ENCODE peak calls at places on chromosomes 1 and 21, in five cellular contexts. K is HepG2, H is IMR-90, M is H1, A is K562. O is an unnamed sample.

GRCh38 chr1:223545325-223545724 is 120.2 kb downstream of the CAPN8 start:
- DNase-seq in K (no peak), A (no peak), H (no peak), M (no peak), O (no peak)

GRCh38 chr1:47709302-47710074 is 271.6 kb downstream of the FOXD2 start:
- DNase-seq in A (peak; percentile 39), K (no peak), H (no peak), M (peak; percentile 78), O (peak; percentile 44)

GRCh38 chr1:31405578-31406245 is 7.3 kb upstream of the SERINC2 start:
- DNase-seq in M (no peak), K (no peak), H (no peak), A (no peak), O (no peak)

GRCh38 chr1:12615166-12615915 is 2.7 kb downstream of the DHRS3 start:
- DNase-seq in K (no peak), A (no peak), M (no peak), H (peak; percentile 49), O (no peak)

GRCh38 chr1:31263408-31263807 is 23.7 kb upstream of the NKAIN1 start:
- DNase-seq in K (no peak), A (no peak), M (no peak), H (no peak), O (no peak)

GRCh38 chr21:33962290-33962689 is 46.7 kb upstream of the ATP5PO start:
- DNase-seq in A (no peak), K (no peak), H (no peak), M (no peak), O (no peak)

GRCh38 chr1:45924736-45925135 is 121.3 kb downstream of the MAST2 start:
- DNase-seq in K (no peak), H (peak; percentile 50), A (no peak), M (no peak), O (no peak)

GRCh38 chr1:53945183-53945432 is 391 bp downstream of the IFT25 start:
- DNase-seq in K (no peak), A (no peak), M (no peak), H (no peak), O (no peak)

GRCh38 chr21:15023782-15024181 is 41.0 kb downstream of the NRIP1 start:
- DNase-seq in M (no peak), A (no peak), K (no peak), H (peak; percentile 70), O (no peak)

GRCh38 chr1:66478116-66478515 is 55.8 kb upstream of the SGIP1 start:
- DNase-seq in A (no peak), M (no peak), H (peak; percentile 54), K (no peak), O (peak; percentile 3)

GRCh38 chr1:80403472-80403893 is 1397.0 kb upstream of the ADGRL4 start:
- DNase-seq in K (no peak), H (no peak), M (no peak), A (no peak), O (no peak)

GRCh38 chr1:20185834-20186782 is at the start of the genes PLA2G2C and UBXN10:
- DNase-seq in A (peak; percentile 94), M (peak; percentile 85), H (no peak), K (peak; percentile 13), O (no peak)

GRCh38 chr1:49864597-49864996 is 159.2 kb downstream of the AGBL4 start:
- DNase-seq in K (no peak), H (no peak), A (no peak), M (no peak), O (no peak)
- TF ChIP-seq MAFK in K (no peak), H (no peak), A (no peak), M (no peak), O (no peak)

DNA sequence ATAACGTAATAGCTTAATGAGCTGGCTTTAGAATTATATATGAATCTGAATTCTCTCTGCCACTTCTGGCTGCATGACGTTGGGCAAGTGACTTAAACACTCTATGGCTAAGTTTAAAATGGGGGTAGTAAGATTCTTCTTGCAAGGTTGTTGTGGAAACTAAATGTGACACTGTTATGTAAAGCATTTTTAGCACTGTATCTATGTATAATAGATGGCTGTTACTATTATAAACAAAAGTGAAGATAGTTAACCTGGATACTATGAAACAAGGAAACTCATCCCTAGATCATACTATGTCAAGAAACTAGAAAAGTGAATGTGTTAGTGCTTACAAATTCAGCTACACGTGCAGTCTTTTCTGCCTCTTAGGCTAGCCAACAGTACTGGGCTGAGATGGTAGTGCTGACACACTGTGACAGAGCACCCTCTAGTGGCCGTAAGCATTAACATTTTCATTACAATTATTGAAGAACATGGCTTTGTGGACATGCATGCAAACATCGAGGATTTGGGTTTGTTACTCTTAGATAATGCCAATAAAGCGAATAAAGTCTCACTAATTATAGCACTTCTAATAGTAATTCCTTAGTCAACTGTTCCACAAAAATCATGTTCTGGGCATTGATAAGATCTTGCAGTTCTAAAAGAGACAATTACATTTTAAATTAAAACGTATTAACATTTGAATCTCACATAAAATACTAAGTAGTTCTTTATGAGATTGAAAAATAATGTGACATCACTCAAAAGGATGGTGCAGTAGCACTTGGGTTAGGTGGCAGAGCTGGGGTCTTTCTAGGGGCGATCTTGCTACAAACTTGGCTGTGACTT is 47.3 kb downstream of the MYSM1 start:
- DNase-seq in K (peak; percentile 64), A (peak; percentile 64), H (peak; percentile 84), M (no peak), O (peak; percentile 55)
- TF ChIP-seq MAFK in K (no peak), A (peak; percentile 21), H (peak; percentile 23), M (peak; percentile 20), O (no peak)

DNA sequence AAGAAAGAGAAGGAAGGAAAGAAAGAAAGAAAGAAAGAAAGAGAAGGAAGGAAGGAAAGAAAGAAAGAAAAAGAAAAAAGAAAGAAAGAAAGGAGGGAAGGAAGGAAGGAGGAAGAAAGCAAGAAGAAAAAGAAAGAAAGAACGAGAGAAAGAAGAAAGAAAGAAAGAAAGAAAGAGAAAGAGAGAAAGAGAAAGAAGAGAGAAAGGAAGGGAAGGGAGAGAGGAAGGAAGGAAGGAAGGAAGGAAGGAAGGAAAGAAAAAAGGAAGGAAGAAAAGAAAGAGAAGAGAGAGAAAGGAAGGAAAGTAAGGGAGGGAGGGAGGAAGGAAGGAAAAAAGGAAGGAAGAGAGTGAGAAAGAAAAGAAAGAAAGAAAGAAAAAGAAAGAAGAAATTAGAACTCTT is 95.4 kb upstream of the ZNF281 start:
- DNase-seq in M (no peak), K (no peak), H (no peak), A (no peak), O (no peak)
- TF ChIP-seq MAFK in M (no peak), K (no peak), H (no peak), A (no peak), O (no peak)

GRCh38 chr1:43919906-43920305 is 13.7 kb upstream of the ARTN start:
- DNase-seq in H (no peak), K (no peak), M (no peak), A (no peak), O (no peak)

GRCh38 chr1:43930168-43930948 is 3.2 kb upstream of the ARTN start:
- DNase-seq in H (no peak), K (no peak), M (peak; percentile 68), A (peak; percentile 37), O (no peak)

GRCh38 chr1:43921022-43921421 is 12.6 kb upstream of the ARTN start:
- DNase-seq in K (no peak), H (no peak), M (no peak), A (no peak), O (no peak)

GRCh38 chr1:43924516-43924915 is 9.1 kb upstream of the ARTN start:
- DNase-seq in K (no peak), M (no peak), A (no peak), H (peak; percentile 26), O (no peak)
- TF ChIP-seq MAFK in K (no peak), M (no peak), A (no peak), H (no peak), O (no peak)

O was measured in A549.